ENCODE peak calls at places on chromosome 7, in ten cellular contexts. K is upper lobe of right lung; O is CD8-positive, alpha-beta memory T cell; Y is fibroblast of the conjunctiva; V is AG08396; R is mesenteric fat pad; F is stimulated activated CD4-positive, alpha-beta T cell treated with anti-CD3 and anti-CD28 coated beads, Interleukin-4, amount 100 ng/mL, for 24 hours; N is A172; B is EH; Q is neuronal stem cell. M is an unnamed sample.
A peak's percentile ranks its signal among the peaks of the same experiment; 100 is the strongest.

GRCh38 chr7:139744768-139745250 is 33.0 kb downstream of the HIPK2 start:
- DNase-seq in B (no peak), Y (no peak), O (no peak), V (no peak), F (no peak), K (no peak), N (no peak), Q (no peak), R (no peak), M (no peak)

GRCh38 chr7:29167721-29168120 is 21.4 kb upstream of the CPVL start:
- DNase-seq in V (no peak), N (no peak), F (no peak), K (no peak), B (no peak), O (no peak), R (no peak), Y (no peak), Q (no peak), M (no peak)

GRCh38 chr7:2008936-2009540 is 223.7 kb downstream of the MAD1L1 start:
- DNase-seq in K (peak; percentile 47), O (no peak), V (no peak), N (no peak), R (peak; percentile 88), B (no peak), F (no peak), Y (no peak), Q (no peak), M (no peak)

GRCh38 chr7:27101906-27102577 is 441 bp downstream of the HOXA2 start:
- DNase-seq in R (no peak), N (no peak), K (no peak), O (no peak), Q (no peak), V (no peak), F (no peak), Y (no peak), B (no peak), M (no peak)

GRCh38 chr7:93016085-93016471 is 101.7 kb downstream of the SAMD9 start:
- DNase-seq in K (no peak), Q (no peak), Y (no peak), B (peak; percentile 79), O (no peak), N (peak; percentile 23), R (no peak), V (no peak), F (no peak), M (no peak)

GRCh38 chr7:90666186-90666585 is 70.1 kb downstream of the CDK14 start:
- DNase-seq in Q (no peak), R (no peak), Y (no peak), N (no peak), K (no peak), F (no peak), V (no peak), B (no peak), O (no peak), M (no peak)

GRCh38 chr7:81007053-81007452 is 88.2 kb upstream of the SEMA3C start:
- DNase-seq in Y (peak; percentile 9), F (no peak), K (no peak), Q (no peak), B (no peak), O (no peak), R (no peak), N (no peak), V (no peak), M (no peak)

GRCh38 chr7:2904202-2904601 is 60.1 kb upstream of the GNA12 start:
- DNase-seq in K (no peak), O (no peak), Q (no peak), N (no peak), Y (no peak), B (no peak), V (no peak), R (no peak), F (no peak), M (no peak)

GRCh38 chr7:41788556-41788955 is 85.7 kb upstream of the INHBA start:
- DNase-seq in F (no peak), V (no peak), N (no peak), Q (no peak), O (no peak), Y (no peak), K (no peak), R (no peak), B (no peak), M (no peak)

GRCh38 chr7:90621130-90621891 is 25.2 kb downstream of the CDK14 start:
- DNase-seq in N (no peak), K (no peak), R (no peak), B (no peak), F (no peak), V (no peak), Q (no peak), O (no peak), Y (no peak), M (no peak)

GRCh38 chr7:149773446-149774236 is at the start of gene ZNF467:
- DNase-seq in R (no peak), N (no peak), K (peak; percentile 87), O (peak; percentile 43), Q (no peak), Y (peak; percentile 23), V (no peak), B (peak; percentile 41), F (peak; percentile 40), M (peak; percentile 53)

GRCh38 chr7:47336178-47337020 is 245.5 kb downstream of the TNS3 start:
- DNase-seq in O (no peak), R (peak; percentile 64), F (no peak), K (peak; percentile 25), B (peak; percentile 69), V (peak; percentile 87), Y (peak; percentile 53), N (peak; percentile 26), Q (no peak), M (peak; percentile 94)

GRCh38 chr7:6164491-6164890 is 107.9 kb downstream of the CYTH3 start:
- DNase-seq in R (no peak), B (no peak), O (no peak), K (peak; percentile 47), F (no peak), Y (no peak), N (no peak), V (no peak), Q (no peak), M (no peak)

GRCh38 chr7:13155188-13155587 is 467.8 kb downstream of the ARL4A start:
- DNase-seq in V (no peak), Y (no peak), K (no peak), O (no peak), N (peak; percentile 16), R (no peak), Q (no peak), F (no peak), B (no peak), M (peak; percentile 71)

GRCh38 chr7:14201353-14201752 is 211.9 kb upstream of the ETV1 start:
- DNase-seq in N (no peak), V (no peak), Q (no peak), O (no peak), K (no peak), R (no peak), B (no peak), Y (no peak), F (no peak), M (no peak)

GRCh38 chr7:130021105-130021834 is 29.9 kb downstream of the ZC3HC1 start:
- DNase-seq in F (no peak), O (no peak), Y (no peak), Q (no peak), B (no peak), R (no peak), V (no peak), N (no peak), K (no peak), M (no peak)

GRCh38 chr7:101201695-101202602 is 1.1 kb upstream of the MOGAT3 start:
- DNase-seq in N (no peak), O (no peak), Q (no peak), B (peak; percentile 13), Y (no peak), K (no peak), F (no peak), R (no peak), V (no peak), M (no peak)

GRCh38 chr7:69516208-69516820 is 82.0 kb upstream of the AUTS2 start:
- DNase-seq in K (no peak), Y (no peak), O (no peak), R (peak; percentile 47), V (no peak), N (no peak), Q (no peak), B (no peak), F (no peak), M (no peak)

GRCh38 chr7:148847815-148848726 is 36.0 kb downstream of the EZH2 start:
- DNase-seq in F (no peak), R (no peak), B (no peak), Y (no peak), N (no peak), Q (no peak), V (no peak), K (no peak), O (no peak), M (no peak)

GRCh38 chr7:149816794-149817193 is 21.4 kb upstream of the ZNF862 start:
- DNase-seq in K (peak; percentile 49), Y (no peak), N (no peak), V (no peak), B (no peak), O (no peak), R (no peak), F (no peak), Q (no peak), M (no peak)

GRCh38 chr7:116305485-116306408 is 95.4 kb downstream of the TES start:
- DNase-seq in B (no peak), K (no peak), F (no peak), R (no peak), V (no peak), O (no peak), Q (no peak), Y (peak; percentile 32), N (no peak), M (no peak)

GRCh38 chr7:78769551-78770101 is 683.8 kb downstream of the MAGI2 start:
- DNase-seq in N (no peak), K (no peak), F (no peak), V (no peak), R (no peak), B (peak; percentile 26), O (no peak), Q (peak; percentile 12), Y (no peak), M (no peak)

GRCh38 chr7:132690174-132690573 is 113.9 kb upstream of the PLXNA4 start:
- DNase-seq in N (no peak), K (no peak), V (no peak), R (no peak), O (no peak), B (no peak), F (no peak), Y (no peak), Q (no peak), M (no peak)

GRCh38 chr7:9600974-9601373 is 1167.6 kb downstream of the NXPH1 start:
- DNase-seq in Y (no peak), N (peak; percentile 19), V (no peak), O (no peak), Q (no peak), B (no peak), R (no peak), K (no peak), F (no peak), M (peak; percentile 44)

GRCh38 chr7:128963327-128963757 is 25.6 kb downstream of the IRF5 start:
- DNase-seq in R (no peak), O (no peak), Y (no peak), Q (no peak), B (peak; percentile 41), K (no peak), V (no peak), N (peak; percentile 36), F (peak; percentile 64), M (no peak)

GRCh38 chr7:35313575-35313974 is 59.7 kb upstream of the TBX20 start:
- DNase-seq in O (no peak), Y (no peak), F (no peak), V (no peak), B (no peak), Q (no peak), R (no peak), K (no peak), N (no peak), M (no peak)

GRCh38 chr7:125878235-125878928 is 948.8 kb upstream of the POT1 start:
- DNase-seq in N (peak; percentile 2), F (no peak), O (no peak), Y (no peak), Q (no peak), V (no peak), K (no peak), B (no peak), R (no peak), M (peak; percentile 16)

GRCh38 chr7:83550100-83550499 is 98.8 kb downstream of the SEMA3E start:
- DNase-seq in K (no peak), V (peak; percentile 15), Y (no peak), N (peak; percentile 10), Q (no peak), R (no peak), F (no peak), O (no peak), B (peak; percentile 47), M (no peak)

M was measured in H4.